ENCODE peak calls at places on chromosomes 1 and 21, in five cellular contexts. I is CD8-positive, alpha-beta T cell; K is ascending aorta; P is spleen; O is heart left ventricle. N is an unnamed sample.

GRCh38 chr1:240888039-240888786 is 276.3 kb upstream of the GREM2 start:
- DNase-seq in K (no peak), O (no peak), I (no peak), P (no peak), N (no peak)

GRCh38 chr1:57963545-57963944 is 539.7 kb upstream of the DAB1 start:
- DNase-seq in O (no peak), I (no peak), K (no peak), P (no peak), N (no peak)

GRCh38 chr1:150151291-150152181 is 1.8 kb downstream of the PLEKHO1 start:
- DNase-seq in K (no peak), P (peak; percentile 94), I (peak; percentile 72), O (peak; percentile 39), N (peak; percentile 79)

GRCh38 chr1:246492611-246493245 is 14.4 kb downstream of the SMYD3 start:
- DNase-seq in P (no peak), K (no peak), O (peak; percentile 62), I (peak; percentile 20), N (no peak)

GRCh38 chr1:61104213-61104612 is 21.9 kb downstream of the NFIA start:
- DNase-seq in O (no peak), P (no peak), I (no peak), K (no peak), N (no peak)

GRCh38 chr1:51061231-51061943 is 40.6 kb upstream of the C1orf185 start:
- DNase-seq in I (no peak), O (no peak), P (no peak), K (no peak), N (no peak)

GRCh38 chr1:208061118-208061517 is 150.2 kb upstream of the CD34 start:
- DNase-seq in I (no peak), O (no peak), P (no peak), K (no peak), N (no peak)

GRCh38 chr1:247406014-247406656 is 9.8 kb upstream of the NLRP3 start:
- DNase-seq in K (no peak), O (no peak), P (no peak), I (no peak), N (no peak)

GRCh38 chr1:231799363-231799986 is 172.9 kb downstream of the DISC1 start:
- DNase-seq in I (no peak), K (no peak), P (no peak), O (no peak), N (no peak)

GRCh38 chr1:20219991-20220390 is 33.7 kb upstream of the PLA2G2C start:
- DNase-seq in I (no peak), O (no peak), K (no peak), P (no peak), N (no peak)

GRCh38 chr1:190029441-190029840 is 448.2 kb downstream of the BRINP3 start:
- DNase-seq in I (no peak), K (no peak), O (no peak), P (no peak), N (no peak)

GRCh38 chr1:39901486-39902120 is at the start of gene MYCL:
- DNase-seq in O (peak; percentile 65), K (peak; percentile 69), I (peak; percentile 64), P (peak; percentile 90), N (peak; percentile 45)
- H3K27ac ChIP-seq in O (no peak within 1 kb of the TSS), K (no peak within 1 kb of the TSS), I (no peak within 1 kb of the TSS), P (no peak within 1 kb of the TSS), N (no peak within 1 kb of the TSS)

GRCh38 chr1:23475134-23475628 is 8.8 kb downstream of the ASAP3 start:
- DNase-seq in I (no peak), K (no peak), P (no peak), O (no peak), N (no peak)

GRCh38 chr1:23471473-23472075 is 12.4 kb downstream of the ASAP3 start:
- DNase-seq in K (no peak), O (no peak), P (no peak), I (no peak), N (no peak)

GRCh38 chr1:23475641-23476040 is 8.3 kb downstream of the ASAP3 start:
- DNase-seq in P (no peak), O (no peak), I (no peak), K (no peak), N (no peak)

GRCh38 chr1:23472351-23473036 is 11.5 kb downstream of the ASAP3 start:
- DNase-seq in O (no peak), P (no peak), K (no peak), I (no peak), N (no peak)

GRCh38 chr1:23473037-23473800 is 10.8 kb downstream of the ASAP3 start:
- DNase-seq in P (no peak), O (no peak), I (no peak), K (no peak), N (no peak)
- H3K4me1 ChIP-seq in P (no peaks in the 10 kb centered on the region), O (peaks cover 5% of the 10 kb centered on the region), I (no peaks in the 10 kb centered on the region), K (peaks cover 4% of the 10 kb centered on the region), N (no peaks in the 10 kb centered on the region)

DNA sequence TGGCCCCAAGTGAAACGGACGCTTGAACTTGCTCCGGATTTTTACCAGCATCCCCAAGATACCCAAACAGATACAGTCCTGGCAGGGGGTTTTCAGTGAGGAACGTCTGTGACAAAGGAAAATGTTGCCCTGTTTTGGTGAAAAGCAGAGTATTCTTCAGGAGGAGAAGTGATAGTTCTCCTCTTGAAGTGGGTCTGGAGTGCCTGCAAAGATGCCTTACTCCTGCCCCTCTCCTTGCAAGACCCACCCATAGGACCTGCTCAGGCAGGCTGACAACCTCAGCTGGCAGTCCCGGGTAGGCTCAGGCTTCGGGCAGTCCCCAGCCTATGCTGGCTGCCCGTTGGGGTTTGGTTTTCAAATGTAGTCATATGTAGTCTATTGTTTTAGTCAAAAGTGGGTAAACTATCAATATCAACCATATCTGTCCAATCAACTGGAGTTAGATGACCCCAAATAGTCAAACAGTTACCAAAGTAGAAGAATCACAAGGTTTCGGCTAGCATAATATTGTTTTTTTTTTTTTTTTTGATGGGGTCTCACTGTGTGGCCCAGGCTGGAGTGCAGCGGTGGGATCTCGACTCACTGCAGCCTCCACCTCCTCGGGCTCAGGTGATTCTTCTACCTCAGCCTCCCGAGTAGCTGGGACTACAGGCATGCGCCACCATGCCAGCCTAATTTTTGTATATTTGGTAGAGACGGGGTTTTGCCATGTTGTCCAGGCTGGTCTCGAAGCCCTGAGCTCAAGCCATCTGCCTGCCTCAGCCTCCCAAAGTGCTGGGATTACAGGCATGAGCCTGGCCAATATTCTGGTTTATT is 996 bp upstream of the ARL8A start:
- DNase-seq in I (peak; percentile 22), P (no peak), O (no peak), K (no peak), N (no peak)
- H3K36me3 ChIP-seq in I (peaks cover 8% of the 10 kb centered on the region), P (peaks cover 6% of the 10 kb centered on the region), O (no peaks in the 10 kb centered on the region), K (no peaks in the 10 kb centered on the region), N (peaks cover 41% of the 10 kb centered on the region)

GRCh38 chr1:153635872-153636271 is 2.0 kb downstream of the CHTOP start:
- DNase-seq in P (no peak), O (no peak), K (no peak), I (no peak), N (no peak)
- H3K27ac ChIP-seq in P (peak overlapping the region; percentile 98), O (peak overlapping the region; percentile 99), K (peak overlapping the region; percentile 97), I (no peak overlapping the region), N (peak overlapping the region; percentile 66)

DNA sequence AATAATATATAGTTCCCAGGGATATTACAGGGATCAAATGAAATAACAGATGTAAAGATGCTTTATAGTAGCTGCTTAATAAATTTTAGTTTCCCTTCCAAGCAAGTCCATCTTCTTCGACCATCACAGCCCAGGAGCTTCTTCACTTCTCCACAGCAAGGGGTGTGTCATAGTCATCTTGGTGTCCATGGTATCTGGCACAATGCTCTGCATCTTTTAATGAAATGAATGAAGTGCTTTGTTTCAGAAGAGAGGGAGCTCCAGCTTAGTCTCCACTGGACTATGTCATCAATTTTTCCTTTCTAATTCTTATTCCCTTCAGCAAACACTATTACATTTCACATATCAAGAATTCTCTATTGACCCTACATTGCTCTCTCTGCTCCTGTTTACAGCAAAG is 4.9 kb upstream of the MACF1 start:
- DNase-seq in P (no peak), I (no peak), K (no peak), O (no peak), N (no peak)
- H3K4me1 ChIP-seq in P (peaks cover 70% of the 10 kb centered on the region), I (peaks cover 41% of the 10 kb centered on the region), K (peaks cover 12% of the 10 kb centered on the region), O (peaks cover 11% of the 10 kb centered on the region), N (peaks cover 40% of the 10 kb centered on the region)

GRCh38 chr21:29055080-29055479 is 18.4 kb downstream of the CCT8 start:
- DNase-seq in P (no peak), O (no peak), I (no peak), K (no peak), N (no peak)
- H3K36me3 ChIP-seq in P (peaks cover 90% of the 10 kb centered on the region), O (peaks cover 99% of the 10 kb centered on the region), I (peaks cover 57% of the 10 kb centered on the region), K (peaks cover 80% of the 10 kb centered on the region), N (peaks cover 20% of the 10 kb centered on the region)

DNA sequence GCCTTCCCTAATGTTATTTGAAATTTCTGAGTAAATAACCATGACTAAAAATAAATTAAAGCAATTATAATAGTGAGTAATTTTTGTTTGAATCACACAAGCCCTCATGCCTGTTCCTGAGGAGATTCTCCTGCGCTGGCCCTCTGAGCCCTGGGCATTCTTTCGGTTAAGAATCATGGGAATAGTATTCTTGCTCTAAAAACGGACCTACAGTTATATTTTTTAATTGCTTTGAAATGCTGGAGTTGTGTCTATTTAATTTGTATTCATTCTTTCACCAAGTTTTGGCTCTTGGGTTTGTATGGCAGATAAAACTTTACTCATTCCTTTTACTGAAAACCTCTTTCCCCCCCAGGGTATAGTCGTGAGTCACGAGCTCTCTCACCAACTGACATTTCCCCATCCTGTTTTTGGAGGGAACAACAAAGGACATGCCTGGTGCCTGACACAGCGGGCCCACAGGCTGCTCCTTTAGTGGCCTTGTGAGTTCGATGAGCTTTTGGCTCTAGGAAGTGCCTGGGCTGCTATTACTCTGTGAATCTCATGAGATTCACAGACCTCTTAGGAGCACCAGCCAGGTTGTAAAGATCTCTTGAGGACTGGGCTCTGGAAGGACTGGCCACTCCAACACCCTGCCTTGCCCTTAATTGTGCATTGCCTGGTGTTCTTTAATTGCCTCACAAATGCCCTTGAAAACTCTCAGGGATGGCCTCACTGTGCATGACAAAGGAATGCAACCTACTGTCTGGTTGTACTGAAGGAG is 58.6 kb downstream of the DDR2 start:
- DNase-seq in P (no peak), I (no peak), K (peak; percentile 93), O (no peak), N (no peak)
- H3K27ac ChIP-seq in P (no peak overlapping the region), I (no peak overlapping the region), K (peak overlapping the region; percentile 70), O (peak overlapping the region; percentile 64), N (no peak overlapping the region)

DNA sequence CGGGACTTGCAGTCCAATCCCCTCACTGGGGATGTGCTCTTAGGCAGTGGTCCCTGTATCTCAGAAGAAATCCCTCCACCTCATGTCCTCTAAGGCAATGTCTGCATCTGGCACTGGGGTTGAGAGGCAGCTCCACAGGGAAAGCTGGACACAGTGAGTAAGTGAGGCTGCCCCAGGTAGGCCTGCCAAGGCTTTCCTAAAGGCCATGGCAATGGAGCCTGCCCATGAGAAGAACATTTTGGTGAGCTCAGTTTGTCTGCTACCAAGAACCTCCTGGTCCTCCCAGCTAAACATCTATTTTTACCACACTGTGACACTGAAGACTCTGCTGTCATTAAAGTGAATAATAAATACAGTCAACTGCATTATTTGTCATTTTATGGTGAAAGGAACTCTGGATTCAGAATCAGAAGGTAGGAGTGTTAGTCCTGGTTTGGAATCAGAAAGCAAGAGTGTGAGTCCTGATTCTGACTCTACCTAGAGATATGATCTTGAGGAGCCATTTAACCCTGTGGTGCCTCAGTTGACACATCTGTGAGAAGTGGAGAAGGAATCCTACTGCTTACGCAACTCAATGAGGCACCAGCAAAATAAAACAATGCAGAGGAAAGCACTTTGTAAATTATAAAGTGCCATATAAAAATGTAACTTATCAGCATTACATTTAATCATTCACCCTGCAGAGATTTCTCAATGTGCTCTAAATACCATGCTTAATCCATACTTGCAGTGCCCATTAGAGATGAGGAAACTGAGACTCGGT is 41.0 kb downstream of the TBX15 start:
- DNase-seq in P (no peak), I (no peak), K (no peak), O (no peak), N (no peak)
- H3K4me1 ChIP-seq in P (no peaks in the 10 kb centered on the region), I (no peaks in the 10 kb centered on the region), K (no peaks in the 10 kb centered on the region), O (no peaks in the 10 kb centered on the region), N (no peaks in the 10 kb centered on the region)

GRCh38 chr1:64841330-64842065 is 96.6 kb downstream of the RAVER2 start:
- DNase-seq in I (no peak), P (no peak), K (no peak), O (no peak), N (no peak)
- H3K36me3 ChIP-seq in I (peaks cover 86% of the 10 kb centered on the region), P (peaks cover 91% of the 10 kb centered on the region), K (peaks cover 66% of the 10 kb centered on the region), O (peaks cover 87% of the 10 kb centered on the region), N (peaks cover 93% of the 10 kb centered on the region)

N was measured in naive thymus-derived CD4-positive, alpha-beta T cell.